ENCODE peak calls at places on chromosomes 7 and 10, in nine cellular contexts. G is naive B cell; W is Caki2; M is Peyer's patch; S is stimulated activated CD4-positive, alpha-beta T cell treated with anti-CD3 and anti-CD28 coated beads, TNF-alpha, amount 100 ng/mL, for 24 hours; X is Panc1; H is AML-193; D is AG20443; Y is activated T-cell treated with anti-CD3 and anti-CD28 coated beads, Interleukin-2, amount 50 U/mL, for 72 hours. U is an unnamed sample.

GRCh38 chr10:84289521-84290200 is 38.7 kb upstream of the CCSER2 start:
- DNase-seq in H (no peak), X (no peak), G (no peak), D (no peak), W (no peak), Y (no peak), M (no peak), S (no peak), U (no peak)

GRCh38 chr7:7667187-7667586 is 26.6 kb downstream of the UMAD1 start:
- DNase-seq in H (no peak), D (no peak), Y (no peak), G (no peak), S (no peak), M (no peak), X (no peak), W (no peak), U (no peak)

GRCh38 chr10:122286872-122287271 is 15.8 kb downstream of the BTBD16 start:
- DNase-seq in S (no peak), H (no peak), X (no peak), W (peak; percentile 62), G (no peak), Y (no peak), M (no peak), D (peak; percentile 91), U (no peak)

GRCh38 chr7:100629117-100629711 is 12.1 kb downstream of the TFR2 start:
- DNase-seq in D (no peak), X (no peak), H (peak; percentile 27), G (no peak), S (no peak), Y (peak; percentile 52), W (no peak), M (no peak), U (no peak)

GRCh38 chr10:43263551-43264323 is 3.1 kb downstream of the RASGEF1A start:
- DNase-seq in G (no peak), S (no peak), X (no peak), W (no peak), D (peak; percentile 41), Y (no peak), M (peak; percentile 43), H (no peak), U (no peak)

GRCh38 chr10:91597397-91597881 is 35.4 kb downstream of the PPP1R3C start:
- DNase-seq in Y (no peak), D (no peak), M (no peak), G (no peak), H (no peak), X (no peak), W (peak; percentile 73), S (no peak), U (peak; percentile 47)

GRCh38 chr7:28315565-28316420 is 96.5 kb upstream of the CREB5 start:
- DNase-seq in X (no peak), W (no peak), M (no peak), H (no peak), G (no peak), Y (no peak), S (no peak), D (peak; percentile 64), U (no peak)

GRCh38 chr10:62460393-62460792 is 86.2 kb downstream of the ZNF365 start:
- DNase-seq in H (no peak), D (no peak), X (no peak), S (no peak), W (no peak), M (no peak), Y (no peak), G (no peak), U (no peak)

GRCh38 chr10:28796606-28797512 is 119.5 kb downstream of the BAMBI start:
- DNase-seq in G (no peak), H (no peak), W (no peak), X (no peak), S (no peak), M (no peak), D (no peak), Y (no peak), U (no peak)

GRCh38 chr10:14648042-14648765 is 126.5 kb downstream of the FAM107B start:
- DNase-seq in D (peak; percentile 50), W (peak; percentile 18), X (no peak), Y (peak; percentile 54), S (peak; percentile 59), G (peak; percentile 84), M (peak; percentile 59), H (peak; percentile 97), U (peak; percentile 48)

GRCh38 chr7:112129655-112130323 is 76.4 kb downstream of the DOCK4 start:
- DNase-seq in G (no peak), X (no peak), W (no peak), D (no peak), Y (no peak), H (no peak), S (no peak), M (no peak), U (no peak)

GRCh38 chr10:3948843-3949242 is 163.8 kb upstream of the KLF6 start:
- DNase-seq in M (no peak), S (peak; percentile 60), H (no peak), G (no peak), Y (peak; percentile 82), W (no peak), X (no peak), D (no peak), U (no peak)

GRCh38 chr7:84191842-84192241 is 2.7 kb downstream of the SEMA3A start:
- DNase-seq in M (no peak), H (no peak), Y (no peak), X (no peak), S (no peak), G (no peak), W (peak; percentile 57), D (no peak), U (no peak)

GRCh38 chr10:113073549-113074189 is 123.6 kb downstream of the TCF7L2 start:
- DNase-seq in W (peak; percentile 99), D (peak; percentile 93), G (no peak), Y (no peak), X (peak; percentile 98), H (no peak), S (no peak), M (peak; percentile 87), U (no peak)

GRCh38 chr7:8277394-8277982 is 15.5 kb upstream of the ICA1 start:
- DNase-seq in Y (no peak), M (no peak), D (no peak), W (no peak), X (peak; percentile 24), S (no peak), H (peak; percentile 34), G (no peak), U (no peak)

GRCh38 chr10:7258948-7259523 is 151.8 kb downstream of the SFMBT2 start:
- DNase-seq in X (no peak), Y (peak; percentile 72), G (peak; percentile 36), D (no peak), S (peak; percentile 60), W (no peak), H (no peak), M (no peak), U (no peak)

GRCh38 chr7:99141756-99142726 is 1.9 kb downstream of the SMURF1 start:
- DNase-seq in H (peak; percentile 5), S (peak; percentile 64), M (peak; percentile 81), D (peak; percentile 76), G (peak; percentile 45), X (no peak), W (peak; percentile 72), Y (peak; percentile 67), U (no peak)

GRCh38 chr10:35335133-35335532 is 1.2 kb upstream of the CCNY start:
- DNase-seq in H (no peak), G (no peak), S (no peak), D (no peak), Y (no peak), M (no peak), W (peak; percentile 31), X (no peak), U (no peak)

GRCh38 chr10:114538544-114538906 is 119.5 kb downstream of the ABLIM1 start:
- DNase-seq in G (no peak), D (no peak), X (no peak), S (peak; percentile 65), H (no peak), W (no peak), Y (peak; percentile 62), M (peak; percentile 70), U (no peak)

GRCh38 chr7:8380130-8380529 is 53.3 kb upstream of the NXPH1 start:
- DNase-seq in G (no peak), Y (no peak), W (no peak), X (no peak), H (no peak), M (no peak), D (no peak), S (no peak), U (no peak)

GRCh38 chr10:103915794-103916193 is 2.2 kb downstream of the STN1 start:
- DNase-seq in D (no peak), S (no peak), W (no peak), M (no peak), Y (peak; percentile 45), X (no peak), G (no peak), H (peak; percentile 25), U (no peak)

GRCh38 chr7:104469135-104469820 is 140.9 kb downstream of the LHFPL3 start:
- DNase-seq in S (no peak), G (no peak), H (no peak), Y (no peak), M (no peak), X (no peak), W (no peak), D (no peak), U (no peak)

GRCh38 chr7:140067052-140067451 is 4.3 kb upstream of the PARP12 start:
- DNase-seq in G (no peak), D (no peak), H (no peak), X (no peak), S (no peak), M (no peak), Y (no peak), W (no peak), U (no peak)

GRCh38 chr7:347001-347590 is 57.1 kb downstream of the FOXL3 start:
- DNase-seq in H (no peak), D (no peak), X (no peak), G (no peak), M (no peak), Y (no peak), S (no peak), W (no peak), U (no peak)

GRCh38 chr7:27739301-27739913 is 555 bp upstream of the TAX1BP1 start:
- DNase-seq in D (no peak), X (peak; percentile 75), S (no peak), G (no peak), W (no peak), M (no peak), H (no peak), Y (peak; percentile 6), U (no peak)